ENCODE peak calls at places on chromosome 6, in four cellular contexts. T is dorsolateral prefrontal cortex, S is left ventricle myocardium inferior, Z is fibroblast of lung. A is an unnamed sample.

GRCh38 chr6:31402324-31403282 is 792 bp upstream of the MICA start:
- DNase-seq in T (no peak), S (no peak), Z (peak), A (peak)

GRCh38 chr6:157631838-157632237 is 191.2 kb upstream of the SNX9 start:
- DNase-seq in S (no peak), Z (no peak), T (no peak), A (no peak)

GRCh38 chr6:146543211-146543939 is at the start of gene RAB32:
- DNase-seq in T (peak), S (peak), Z (peak), A (peak)

GRCh38 chr6:131182991-131183425 is 47.7 kb downstream of the AKAP7 start:
- DNase-seq in Z (peak), S (no peak), T (no peak), A (no peak)

GRCh38 chr6:148351277-148351676 is 8.6 kb downstream of the SASH1 start:
- DNase-seq in T (no peak), Z (no peak), S (no peak), A (no peak)

GRCh38 chr6:109013551-109014101 is 81.0 kb downstream of the SESN1 start:
- DNase-seq in Z (no peak), T (no peak), S (no peak), A (no peak)

GRCh38 chr6:23031986-23032385 is 462.6 kb downstream of the HDGFL1 start:
- DNase-seq in S (no peak), T (no peak), Z (peak), A (no peak)

GRCh38 chr6:45445749-45446454 is 68.2 kb upstream of the SUPT3H start:
- DNase-seq in Z (peak), S (peak), T (no peak), A (peak)

GRCh38 chr6:85662251-85662650 is 19.6 kb upstream of the SYNCRIP start:
- DNase-seq in Z (no peak), T (no peak), S (no peak), A (no peak)

GRCh38 chr6:132259070-132259469 is 142.2 kb downstream of the MOXD1 start:
- DNase-seq in S (no peak), Z (peak), T (no peak), A (no peak)

GRCh38 chr6:75283907-75284284 is 696 bp downstream of the TMEM30A start:
- DNase-seq in T (no peak), Z (no peak), S (no peak), A (no peak)

GRCh38 chr6:164344801-164345291 is 930.3 kb downstream of the QKI start:
- DNase-seq in T (no peak), Z (peak), S (no peak), A (no peak)

GRCh38 chr6:42304313-42304712 is 86.7 kb upstream of the MRPS10 start:
- DNase-seq in S (no peak), Z (no peak), T (no peak), A (no peak)

GRCh38 chr6:31701666-31702420 is 1.3 kb downstream of the ABHD16A start:
- DNase-seq in S (peak), Z (peak), T (no peak), A (no peak)

GRCh38 chr6:46918830-46919229 is 2.9 kb downstream of the ADGRF5 start:
- DNase-seq in T (no peak), Z (no peak), S (no peak), A (no peak)

GRCh38 chr6:77972334-77972733 is 319.5 kb downstream of the MEI4 start:
- DNase-seq in T (no peak), Z (no peak), S (no peak), A (no peak)

GRCh38 chr6:113317870-113318269 is 539.3 kb upstream of the MARCKS start:
- DNase-seq in S (no peak), Z (peak), T (no peak), A (no peak)

GRCh38 chr6:9646346-9647042 is 768.4 kb downstream of the TFAP2A start:
- DNase-seq in Z (peak), S (no peak), T (no peak), A (no peak)

GRCh38 chr6:18263561-18264337 is 581 bp downstream of the DEK start:
- DNase-seq in S (peak), Z (peak), T (peak), A (peak)

GRCh38 chr6:156454867-156455266 is 322.3 kb upstream of the ARID1B start:
- DNase-seq in Z (no peak), S (no peak), T (no peak), A (no peak)

GRCh38 chr6:66307490-66307889 is 600.5 kb upstream of the EYS start:
- DNase-seq in T (no peak), S (no peak), Z (no peak), A (no peak)

GRCh38 chr6:150068173-150068785 is 642 bp downstream of the ULBP3 start:
- DNase-seq in Z (no peak), S (no peak), T (no peak), A (no peak)

GRCh38 chr6:133814797-133815196 is 74.1 kb upstream of the TCF21 start:
- DNase-seq in Z (peak), S (no peak), T (no peak), A (no peak)

DNA sequence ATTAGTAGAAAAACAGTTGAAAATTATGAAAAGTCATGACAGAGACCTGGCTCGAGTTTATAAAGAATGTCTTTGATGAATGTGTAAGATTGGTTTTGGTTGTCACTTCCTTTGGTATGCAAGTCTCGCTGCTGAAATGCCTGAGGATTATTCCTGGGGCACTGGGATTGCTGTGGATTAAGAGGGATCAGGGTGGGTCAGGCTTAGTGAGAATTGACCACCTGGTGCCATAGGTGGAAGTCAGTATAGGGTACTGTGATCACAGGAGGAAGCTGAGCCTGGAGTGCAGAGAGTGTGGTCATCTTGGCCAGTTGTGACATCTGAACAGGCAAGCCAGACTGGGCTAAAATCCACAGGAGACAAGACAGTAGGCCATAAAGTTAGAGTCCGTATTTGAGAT is 34.9 kb downstream of the CEP43 start:
- DNase-seq in Z (no peak), T (no peak), S (no peak), A (no peak)
- H3K4me3 ChIP-seq in Z (no peak), T (no peak), S (no peak), A (no peak)

GRCh38 chr6:408148-408547 is 16.6 kb downstream of the IRF4 start:
- DNase-seq in Z (no peak), T (no peak), S (no peak), A (no peak)
- H3K27ac ChIP-seq in Z (no peak), T (no peak), S (no peak), A (no peak)

GRCh38 chr6:7166410-7167293 is 58.9 kb downstream of the RREB1 start:
- DNase-seq in T (no peak), Z (peak), S (no peak), A (no peak)

GRCh38 chr6:7163661-7164071 is 55.9 kb downstream of the RREB1 start:
- DNase-seq in T (no peak), Z (no peak), S (no peak), A (no peak)

GRCh38 chr6:7165736-7166296 is 58.1 kb downstream of the RREB1 start:
- DNase-seq in Z (peak), S (no peak), T (no peak), A (no peak)

GRCh38 chr6:7165002-7165735 is 57.4 kb downstream of the RREB1 start:
- DNase-seq in T (no peak), S (no peak), Z (peak), A (no peak)

DNA sequence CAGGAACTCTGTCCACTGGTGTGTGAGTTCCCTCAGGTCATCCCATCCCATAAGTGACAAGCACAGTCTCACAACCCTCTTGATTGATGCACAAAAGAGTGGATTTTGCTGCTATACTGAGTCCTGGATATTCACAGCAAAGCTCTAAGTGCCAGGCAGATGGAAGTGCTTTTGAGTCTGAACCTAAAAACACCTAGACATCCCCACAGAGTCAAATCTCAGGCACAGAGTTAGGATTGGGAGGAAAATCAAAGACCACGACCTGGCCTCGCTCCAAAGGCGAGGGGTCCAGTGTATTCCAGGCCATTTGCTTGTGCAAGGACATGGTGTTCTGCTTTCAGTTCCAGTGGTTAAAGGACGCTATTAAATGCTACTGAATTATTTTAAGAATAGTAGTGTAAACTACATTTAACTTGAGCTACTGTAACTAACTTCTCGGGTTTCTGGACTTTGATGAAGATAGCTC is 56.8 kb downstream of the RREB1 start:
- DNase-seq in S (no peak), Z (no peak), T (no peak), A (no peak)
- H3K4me3 ChIP-seq in S (no peak), Z (no peak), T (no peak), A (no peak)

DNA sequence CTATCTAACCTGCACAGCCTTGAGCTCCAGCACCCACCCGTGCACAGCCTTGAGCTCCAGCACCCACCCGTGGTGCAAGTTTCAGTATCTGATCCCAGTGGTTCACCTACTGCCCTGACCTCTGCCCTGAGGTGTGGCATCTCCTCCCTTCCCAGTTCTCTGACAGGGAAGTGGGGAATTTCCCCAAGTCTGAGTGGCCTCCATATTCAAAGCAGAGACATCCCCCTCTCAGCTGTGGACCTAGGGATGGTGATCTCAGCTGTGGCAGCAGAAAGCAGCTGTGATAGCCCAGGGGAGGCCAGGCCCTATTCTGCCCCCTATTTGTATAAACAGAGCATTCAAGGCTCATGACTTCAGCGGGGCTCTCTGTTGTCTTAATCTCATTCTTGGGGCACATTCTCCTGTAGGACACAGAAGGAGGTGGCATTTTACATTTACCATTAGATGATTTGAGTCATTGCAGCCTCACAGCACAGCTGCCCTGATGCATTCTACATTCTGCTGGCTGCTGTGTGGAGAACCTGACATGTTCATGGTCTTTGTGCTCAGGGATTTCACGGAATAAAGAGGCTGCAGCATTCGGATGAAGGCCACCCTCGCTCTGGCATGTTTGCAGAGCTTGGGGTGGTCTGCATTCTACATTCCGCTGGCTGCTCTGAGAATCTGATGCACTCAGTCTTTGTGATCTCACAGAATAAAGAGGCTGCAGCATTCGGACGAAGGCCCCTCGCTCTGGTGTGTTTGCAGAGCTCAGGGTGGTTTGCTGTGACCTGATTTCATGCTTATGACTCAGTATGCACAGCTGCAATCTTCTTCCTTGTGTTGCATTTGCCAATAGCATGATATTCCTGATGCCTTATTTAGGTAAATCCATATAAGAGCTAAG is 16.9 kb downstream of the GPR31 start:
- DNase-seq in S (no peak), Z (no peak), T (no peak), A (no peak)
- H3K27ac ChIP-seq in S (no peak), Z (no peak), T (peak), A (no peak)

GRCh38 chr6:44029489-44030185 is 97.6 kb downstream of the MRPL14 start:
- DNase-seq in S (no peak), Z (no peak), T (no peak), A (no peak)
- H3K4me3 ChIP-seq in S (no peak), Z (no peak), T (no peak), A (no peak)

DNA sequence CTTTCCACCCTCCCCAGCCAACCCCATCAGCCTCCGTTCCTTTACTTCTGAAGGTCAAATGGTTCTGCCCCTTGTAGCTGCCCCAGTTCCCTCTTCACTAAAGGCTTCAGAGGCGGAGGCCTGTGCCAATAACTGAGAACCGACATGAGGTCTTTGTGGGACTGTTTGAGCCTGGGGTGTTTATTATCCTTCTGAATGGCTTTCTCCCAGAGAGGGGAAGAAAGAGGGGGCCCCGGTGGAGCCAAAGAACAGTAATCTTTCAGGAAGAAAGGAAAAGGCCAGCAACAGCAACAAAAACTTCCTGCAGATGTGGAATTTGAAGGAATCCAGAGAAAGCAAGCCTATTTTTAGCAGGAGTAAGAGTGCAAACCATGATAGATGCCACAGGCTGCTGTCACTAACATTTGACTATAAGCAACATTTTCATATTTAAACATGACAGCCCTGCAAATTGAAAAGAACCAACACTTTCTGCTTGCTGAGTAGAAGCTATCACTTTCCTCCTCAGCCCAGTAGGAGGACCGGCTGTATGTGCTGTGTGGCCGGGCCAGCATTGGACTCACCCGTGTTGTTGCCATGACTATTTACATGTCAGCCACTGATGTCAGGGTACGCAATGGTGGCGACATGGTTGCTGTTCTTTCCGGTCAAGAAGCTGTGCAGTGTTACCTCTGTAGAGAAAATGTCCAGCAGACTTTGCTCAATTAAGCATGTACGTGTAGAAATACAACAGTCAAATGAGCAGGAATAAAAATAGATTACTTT is 121.3 kb downstream of the SOBP start:
- DNase-seq in Z (no peak), S (no peak), T (no peak), A (no peak)
- H3K27ac ChIP-seq in Z (no peak), S (peak), T (peak), A (no peak)